ENCODE peak calls at places on chromosomes 12 and 14, in four cellular contexts. I, F, P and Z are unnamed samples. For H3K36me3, the result is how much of the 10 kb centered on the place peaks cover.

GRCh38 chr12:67415473-67415872 is 146.3 kb downstream of the CAND1 start:
- DNase-seq in I (no peak), F (no peak), P (peak), Z (no peak)

GRCh38 chr14:49297102-49297501 is 289.1 kb downstream of the RPS29 start:
- DNase-seq in I (peak), F (no peak), P (no peak), Z (no peak)

GRCh38 chr12:99455350-99456037 is 192.1 kb upstream of the GARIN6 start:
- DNase-seq in I (no peak), F (no peak), P (no peak), Z (no peak)

GRCh38 chr14:23883684-23884540 is 69.7 kb upstream of the DHRS4 start:
- DNase-seq in I (no peak), F (no peak), P (no peak), Z (no peak)

GRCh38 chr12:98856897-98857540 is 211.9 kb downstream of the APAF1 start:
- DNase-seq in I (no peak), F (no peak), P (no peak), Z (no peak)

GRCh38 chr12:84661732-84662326 is 250.8 kb downstream of the SLC6A15 start:
- DNase-seq in I (no peak), F (no peak), P (peak), Z (no peak)

GRCh38 chr14:67738740-67739504 is 37.2 kb downstream of the RDH12 start:
- DNase-seq in I (no peak), F (peak), P (peak), Z (no peak)

GRCh38 chr12:34401659-34402227 is 379.4 kb downstream of the ALG10 start:
- DNase-seq in I (peak), F (peak), P (no peak), Z (no peak)

GRCh38 chr14:24079521-24080141 is 8.3 kb downstream of the CPNE6 start:
- DNase-seq in I (no peak), F (no peak), P (no peak), Z (no peak)

GRCh38 chr12:121800694-121801600 is 2.9 kb upstream of the SETD1B start:
- DNase-seq in I (peak), F (peak), P (peak), Z (peak)

GRCh38 chr12:45612044-45612794 is 117.3 kb upstream of the ARID2 start:
- DNase-seq in I (no peak), F (no peak), P (peak), Z (no peak)

GRCh38 chr12:96487214-96487613 is 2.2 kb upstream of the CFAP54 start:
- DNase-seq in I (no peak), F (no peak), P (peak), Z (no peak)

GRCh38 chr12:10218021-10218420 is 5.3 kb downstream of the GABARAPL1 start:
- DNase-seq in I (no peak), F (no peak), P (no peak), Z (no peak)

GRCh38 chr12:128606538-128606937 is 217.2 kb downstream of the SLC15A4 start:
- DNase-seq in I (no peak), F (no peak), P (no peak), Z (no peak)

GRCh38 chr14:52871606-52872005 is 79.2 kb downstream of the FERMT2 start:
- DNase-seq in I (no peak), F (no peak), P (no peak), Z (no peak)

GRCh38 chr12:120529641-120530314 is 820 bp upstream of the COQ5 start:
- DNase-seq in I (no peak), F (no peak), P (peak), Z (no peak)

GRCh38 chr12:124906606-124907261 is 7.7 kb downstream of the UBC start:
- DNase-seq in I (peak), F (peak), P (peak), Z (peak)

GRCh38 chr14:68910540-68910939 is 68.6 kb downstream of the ACTN1 start:
- DNase-seq in I (no peak), F (no peak), P (peak), Z (no peak)

GRCh38 chr12:99450231-99450630 is 197.3 kb upstream of the GARIN6 start:
- DNase-seq in I (no peak), F (no peak), P (no peak), Z (no peak)

GRCh38 chr12:52063081-52063985 is 6.4 kb upstream of the ATG101 start:
- DNase-seq in I (no peak), F (no peak), P (no peak), Z (no peak)

GRCh38 chr14:35861204-35861868 is 35.2 kb downstream of the BRMS1L start:
- DNase-seq in I (no peak), F (no peak), P (no peak), Z (no peak)

GRCh38 chr14:31258427-31259039 is 50.9 kb upstream of the HECTD1 start:
- DNase-seq in I (no peak), F (no peak), P (no peak), Z (no peak)

GRCh38 chr14:37253905-37254304 is 56.2 kb downstream of the MIPOL1 start:
- DNase-seq in I (no peak), F (no peak), P (peak), Z (no peak)

GRCh38 chr14:38291681-38292459 is 36.0 kb upstream of the CLEC14A start:
- DNase-seq in I (no peak), F (no peak), P (peak), Z (no peak)

GRCh38 chr14:105311838-105312237 is 2.7 kb upstream of the PACS2 start:
- DNase-seq in I (no peak), F (no peak), P (no peak), Z (no peak)

DNA sequence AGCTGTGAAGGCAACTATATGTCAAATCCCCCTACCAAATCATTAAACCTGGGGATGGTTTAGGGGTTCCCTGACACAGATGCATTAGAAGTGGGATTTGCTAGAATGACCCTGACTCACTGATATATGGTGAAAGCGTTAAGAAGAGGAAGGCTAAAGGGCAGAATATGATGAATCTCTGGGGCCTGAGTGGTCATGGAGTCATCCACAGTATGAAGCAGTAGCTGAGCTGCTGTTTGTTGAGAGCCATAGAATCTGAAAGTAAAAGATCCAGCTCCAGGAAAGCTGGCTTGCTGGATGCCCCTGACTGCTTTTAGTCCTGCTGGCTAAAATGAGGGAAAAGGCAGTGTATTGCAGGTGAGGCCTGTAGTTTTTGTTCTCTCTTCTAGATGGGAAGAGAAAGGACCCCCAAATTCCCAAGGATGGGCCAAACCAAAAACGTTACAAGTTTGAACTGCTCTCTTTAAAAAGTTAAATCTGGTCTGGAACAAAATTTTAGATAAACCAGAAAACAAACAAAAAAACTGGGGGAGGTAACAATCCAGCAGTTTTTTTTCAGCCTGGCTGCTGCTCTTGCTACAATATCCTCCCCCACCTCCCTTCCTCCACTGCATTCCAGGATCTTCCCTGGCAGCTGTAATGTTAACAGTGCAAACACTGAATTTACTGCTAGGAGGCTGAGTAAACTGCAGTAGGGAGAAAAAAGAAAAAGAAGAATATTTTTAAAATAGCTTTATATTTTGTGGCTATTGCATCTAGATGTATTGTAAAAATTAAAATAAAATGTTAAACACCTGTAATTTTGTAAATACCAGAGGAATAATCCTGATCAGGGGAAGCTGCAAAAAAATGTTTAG is 16.5 kb downstream of the SEL1L start:
- DNase-seq in I (no peak), F (no peak), P (peak), Z (no peak)
- H3K36me3 ChIP-seq in I (half or more), F (under half), P (under half), Z (under half)

GRCh38 chr14:103507751-103508150 is 14.9 kb downstream of the CKB start:
- DNase-seq in I (no peak), F (no peak), P (no peak), Z (no peak)
- H3K36me3 ChIP-seq in I (half or more), F (under half), P (half or more), Z (under half)

GRCh38 chr14:89399594-89400068 is 17.4 kb downstream of the FOXN3 start:
- DNase-seq in I (no peak), F (no peak), P (peak), Z (peak)

GRCh38 chr14:89402363-89402762 is 14.7 kb downstream of the FOXN3 start:
- DNase-seq in I (no peak), F (no peak), P (no peak), Z (no peak)

GRCh38 chr14:89401783-89402182 is 15.2 kb downstream of the FOXN3 start:
- DNase-seq in I (no peak), F (no peak), P (no peak), Z (no peak)

GRCh38 chr14:89400529-89400928 is 16.5 kb downstream of the FOXN3 start:
- DNase-seq in I (no peak), F (no peak), P (no peak), Z (no peak)

GRCh38 chr14:89401241-89401640 is 15.8 kb downstream of the FOXN3 start:
- DNase-seq in I (no peak), F (no peak), P (no peak), Z (no peak)
- H3K36me3 ChIP-seq in I (under half), F (under half), P (under half), Z (under half)

GRCh38 chr12:53467082-53467481 is 15.2 kb downstream of the PCBP2 start:
- DNase-seq in I (no peak), F (no peak), P (no peak), Z (no peak)
- H3K36me3 ChIP-seq in I (half or more), F (under half), P (half or more), Z (half or more)

DNA sequence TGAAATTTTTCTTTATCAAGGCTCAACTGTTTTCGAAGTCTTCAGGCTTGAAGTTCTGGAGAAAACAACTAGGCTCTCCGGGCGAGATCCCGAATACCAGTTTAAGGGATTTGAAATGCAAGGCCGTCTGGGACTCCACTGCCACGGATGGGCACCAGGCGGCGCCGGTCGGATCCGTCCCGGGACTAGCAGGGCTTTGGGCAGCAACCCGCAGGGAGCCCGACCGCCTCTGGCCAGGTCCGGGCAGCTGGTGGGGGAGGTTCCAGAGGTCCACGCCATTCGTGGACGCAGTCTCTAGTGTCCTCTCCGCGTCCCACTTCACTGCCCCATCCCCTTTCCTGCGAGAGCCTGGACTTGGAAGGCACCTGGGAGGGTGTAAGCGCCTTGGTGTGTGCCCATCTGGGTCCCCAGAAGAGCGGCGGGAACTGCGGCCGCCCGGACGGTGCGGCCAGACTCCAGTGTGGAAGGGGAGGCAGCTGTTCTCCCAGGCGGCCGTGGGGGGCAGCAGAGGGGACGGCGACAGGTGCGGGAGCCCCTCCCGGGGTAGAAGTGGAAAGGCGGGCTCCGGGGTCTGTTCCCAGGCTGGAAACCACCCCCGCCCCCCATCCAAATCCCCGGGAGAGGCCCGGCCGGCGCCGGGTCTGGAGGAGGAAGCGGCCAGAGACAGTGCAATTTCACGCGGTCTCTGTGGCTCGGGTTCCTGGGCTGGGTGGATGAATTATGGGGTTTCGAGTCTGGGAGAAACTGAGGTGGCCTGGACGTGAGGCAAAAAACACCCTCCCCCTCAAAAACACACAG is 835 bp upstream of the ERBB3 start:
- DNase-seq in I (peak), F (peak), P (peak), Z (peak)
- H3K36me3 ChIP-seq in I (under half), F (under half), P (under half), Z (under half)

GRCh38 chr14:55045087-55045486 is 6.4 kb upstream of the MAPK1IP1L start:
- DNase-seq in I (no peak), F (no peak), P (no peak), Z (no peak)

GRCh38 chr14:55047301-55048053 is 4.0 kb upstream of the MAPK1IP1L start:
- DNase-seq in I (no peak), F (no peak), P (no peak), Z (no peak)

GRCh38 chr14:55038708-55039107 is 11.7 kb downstream of the SOCS4 start:
- DNase-seq in I (no peak), F (no peak), P (no peak), Z (no peak)

GRCh38 chr14:55048900-55049437 is 2.5 kb upstream of the MAPK1IP1L start:
- DNase-seq in I (no peak), F (no peak), P (no peak), Z (no peak)

DNA sequence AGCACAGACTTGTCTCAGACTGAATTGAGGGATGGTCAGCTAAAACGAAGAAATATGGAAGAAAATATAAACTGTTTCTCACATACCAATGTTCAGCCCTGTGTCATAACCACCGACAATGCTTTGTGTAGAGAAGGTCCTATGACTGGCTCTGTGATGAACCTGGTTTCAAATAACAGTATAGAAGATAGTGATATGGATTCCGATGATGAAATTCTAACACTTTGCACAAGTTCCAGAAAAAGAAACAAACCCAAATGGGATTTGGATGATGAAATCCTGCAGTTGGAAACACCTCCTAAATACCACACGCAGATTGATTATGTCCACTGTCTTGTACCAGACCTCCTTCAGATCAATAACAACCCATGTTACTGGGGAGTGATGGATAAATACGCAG is 7.9 kb upstream of the MAPK1IP1L start:
- DNase-seq in I (no peak), F (no peak), P (peak), Z (no peak)
- H3K36me3 ChIP-seq in I (under half), F (under half), P (under half), Z (under half)